ENCODE peak calls at places on chromosome 9, in four cellular contexts. L is HepG2, G is GM12878, Z is H1. T is an unnamed sample.

GRCh38 chr9:98867109-98867433 is 59.6 kb downstream of the GALNT12 start:
- DNase-seq in G (no peak), L (no peak), Z (no peak), T (no peak)

GRCh38 chr9:104836235-104836634 is 72.3 kb downstream of the NIPSNAP3B start:
- DNase-seq in L (no peak), G (no peak), Z (no peak), T (peak)

GRCh38 chr9:93654351-93654961 is 78.1 kb downstream of the PHF2 start:
- DNase-seq in Z (no peak), L (no peak), G (no peak), T (no peak)

GRCh38 chr9:116644099-116644688 is 42.9 kb upstream of the TRIM32 start:
- DNase-seq in Z (no peak), L (no peak), G (no peak), T (no peak)

GRCh38 chr9:69186841-69187611 is 12.9 kb downstream of the TJP2 start:
- DNase-seq in Z (no peak), L (no peak), G (no peak), T (no peak)

GRCh38 chr9:14031015-14031414 is 282.9 kb downstream of the NFIB start:
- DNase-seq in Z (no peak), L (no peak), G (no peak), T (no peak)

GRCh38 chr9:98907055-98907454 is 36.7 kb upstream of the COL15A1 start:
- DNase-seq in Z (peak), G (no peak), L (no peak), T (no peak)

GRCh38 chr9:89639367-89639795 is 34.6 kb downstream of the GADD45G start:
- DNase-seq in Z (no peak), L (no peak), G (no peak), T (no peak)

GRCh38 chr9:137415451-137415850 is 7.5 kb downstream of the EXD3 start:
- DNase-seq in G (no peak), Z (no peak), L (no peak), T (no peak)

GRCh38 chr9:70581214-70581966 is 166.9 kb upstream of the KLF9 start:
- DNase-seq in Z (no peak), G (no peak), L (no peak), T (no peak)

GRCh38 chr9:33161011-33161588 is 6.0 kb downstream of the B4GALT1 start:
- DNase-seq in L (no peak), Z (no peak), G (no peak), T (no peak)

GRCh38 chr9:107674937-107675277 is 185.3 kb upstream of the KLF4 start:
- DNase-seq in L (no peak), Z (no peak), G (no peak), T (no peak)

GRCh38 chr9:99239341-99240055 is 17.4 kb downstream of the SEC61B start:
- DNase-seq in Z (no peak), G (no peak), L (no peak), T (no peak)

GRCh38 chr9:91378695-91379127 is 17.0 kb upstream of the AUH start:
- DNase-seq in Z (no peak), L (no peak), G (no peak), T (no peak)

GRCh38 chr9:7300484-7300883 is 499.1 kb downstream of the DMAC1 start:
- DNase-seq in G (peak), L (no peak), Z (no peak), T (no peak)

GRCh38 chr9:70480405-70480980 is 66.0 kb upstream of the KLF9 start:
- DNase-seq in G (no peak), Z (no peak), L (no peak), T (no peak)

GRCh38 chr9:91253488-91253887 is 108.2 kb downstream of the AUH start:
- DNase-seq in G (no peak), L (peak), Z (no peak), T (no peak)

GRCh38 chr9:90991953-90992352 is 190.3 kb downstream of the SYK start:
- DNase-seq in Z (no peak), G (no peak), L (peak), T (no peak)

GRCh38 chr9:136858844-136859757 is 7.0 kb downstream of the MAMDC4 start:
- DNase-seq in G (no peak), L (no peak), Z (peak), T (no peak)

GRCh38 chr9:75483636-75484035 is 395.3 kb downstream of the OSTF1 start:
- DNase-seq in Z (no peak), L (no peak), G (no peak), T (no peak)

GRCh38 chr9:36559036-36559695 is 13.5 kb upstream of the MELK start:
- DNase-seq in Z (no peak), G (no peak), L (no peak), T (peak)

GRCh38 chr9:4327504-4328191 is 27.8 kb upstream of the GLIS3 start:
- DNase-seq in Z (peak), L (no peak), G (no peak), T (peak)

GRCh38 chr9:132162764-132163456 is 1.1 kb downstream of the NTNG2 start:
- DNase-seq in Z (no peak), G (no peak), L (no peak), T (no peak)

GRCh38 chr9:131739988-131740648 is at the start of gene RAPGEF1:
- DNase-seq in G (no peak), Z (peak), L (no peak), T (no peak)

GRCh38 chr9:11257992-11258391 is 645.2 kb upstream of the PTPRD start:
- DNase-seq in L (no peak), Z (no peak), G (no peak), T (no peak)

GRCh38 chr9:76395381-76395780 is 1.2 kb upstream of the RFK start:
- DNase-seq in G (no peak), Z (no peak), L (no peak), T (no peak)

GRCh38 chr9:97468658-97469448 is 32.6 kb upstream of the TMOD1 start:
- DNase-seq in Z (peak), L (peak), G (peak), T (peak)

GRCh38 chr9:128550770-128551651 is 1.4 kb upstream of the SPTAN1 start:
- DNase-seq in L (no peak), G (no peak), Z (peak), T (no peak)

GRCh38 chr9:78539904-78540303 is 243.0 kb downstream of the PSAT1 start:
- DNase-seq in L (no peak), G (no peak), Z (no peak), T (no peak)

GRCh38 chr9:137582286-137582860 is 3.6 kb upstream of the DPH7 start:
- DNase-seq in Z (peak), G (no peak), L (no peak), T (no peak)

GRCh38 chr9:19995619-19996018 is 206.8 kb upstream of the SLC24A2 start:
- DNase-seq in G (no peak), Z (no peak), L (no peak), T (no peak)

GRCh38 chr9:121770415-121771273 is 119.2 kb downstream of the DAB2IP start:
- DNase-seq in G (no peak), Z (no peak), L (no peak), T (no peak)

GRCh38 chr9:70398145-70398556 is 16.3 kb downstream of the KLF9 start:
- DNase-seq in L (no peak), G (peak), Z (no peak), T (no peak)

GRCh38 chr9:115107701-115108100 is 10.3 kb downstream of the TNC start:
- DNase-seq in Z (no peak), G (no peak), L (no peak), T (no peak)

GRCh38 chr9:72193478-72193881 is 44.2 kb downstream of the GDA start:
- DNase-seq in G (no peak), Z (no peak), L (no peak), T (no peak)

GRCh38 chr9:14415947-14416346 is 102.0 kb upstream of the NFIB start:
- DNase-seq in Z (no peak), L (no peak), G (no peak), T (no peak)

GRCh38 chr9:135132008-135132407 is 44.5 kb downstream of the OLFM1 start:
- DNase-seq in L (no peak), Z (no peak), G (no peak), T (no peak)

GRCh38 chr9:135136481-135136880 is 49.0 kb downstream of the OLFM1 start:
- DNase-seq in Z (no peak), G (no peak), L (no peak), T (no peak)

GRCh38 chr9:135135171-135135926 is 47.9 kb downstream of the OLFM1 start:
- DNase-seq in Z (no peak), G (no peak), L (no peak), T (no peak)

GRCh38 chr9:135135927-135136311 is 48.5 kb downstream of the OLFM1 start:
- DNase-seq in G (no peak), Z (no peak), L (no peak), T (no peak)

DNA sequence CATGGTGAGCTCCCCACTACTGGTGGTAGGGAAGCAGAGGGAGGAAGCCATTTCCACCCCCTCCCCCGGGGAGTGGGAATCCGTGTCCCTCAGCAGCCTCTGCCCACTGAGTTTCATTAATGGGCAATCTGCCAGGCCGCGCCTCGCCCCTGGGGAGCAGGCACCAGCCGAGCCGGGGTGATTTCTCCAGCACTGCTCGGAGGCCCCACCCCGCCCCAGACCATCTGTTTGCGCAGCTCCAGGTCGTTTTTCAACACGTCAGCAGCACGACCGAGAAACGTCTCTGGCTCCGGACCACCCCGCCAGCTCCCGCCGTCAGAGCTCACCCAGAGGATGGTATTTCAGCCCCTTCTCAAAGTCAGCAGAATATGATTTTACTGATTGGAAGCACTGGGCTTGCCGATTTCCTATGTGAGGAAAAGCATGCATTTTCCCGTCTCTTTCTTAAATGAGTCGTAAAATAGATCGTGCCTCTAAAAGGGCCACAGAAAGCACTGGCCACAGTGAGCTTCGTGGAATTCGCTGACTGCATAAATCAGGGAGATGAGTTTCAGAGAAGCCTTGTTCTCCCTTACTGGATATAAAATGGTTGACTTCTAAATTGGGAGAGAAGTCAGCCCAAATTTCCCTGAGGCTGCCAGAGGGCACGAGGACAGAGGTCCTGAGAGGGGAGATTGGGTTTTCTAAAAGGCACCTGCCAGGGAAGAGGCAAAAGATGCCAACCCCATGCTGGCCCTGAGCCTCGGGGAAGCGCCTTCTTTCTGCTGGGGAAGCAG is 47.0 kb downstream of the OLFM1 start:
- DNase-seq in L (no peak), Z (no peak), G (no peak), T (no peak)
- TF ChIP-seq YY1 in L (no peak), Z (no peak), G (no peak), T (no peak)

GRCh38 chr9:129981180-129981907 is 61.6 kb downstream of the FNBP1 start:
- DNase-seq in L (peak), G (no peak), Z (no peak), T (no peak)

GRCh38 chr9:129987941-129988340 is 55.0 kb downstream of the FNBP1 start:
- DNase-seq in L (no peak), Z (no peak), G (no peak), T (no peak)

GRCh38 chr9:129987047-129987446 is 55.9 kb downstream of the FNBP1 start:
- DNase-seq in L (no peak), G (no peak), Z (no peak), T (no peak)

GRCh38 chr9:129979346-129979745 is 63.6 kb downstream of the FNBP1 start:
- DNase-seq in L (no peak), G (no peak), Z (no peak), T (no peak)

GRCh38 chr9:129983891-129984290 is 59.1 kb downstream of the FNBP1 start:
- DNase-seq in Z (no peak), L (no peak), G (no peak), T (no peak)
- TF ChIP-seq YY1 in Z (no peak), L (no peak), G (no peak), T (no peak)

GRCh38 chr9:134776080-134776796 is 104.4 kb upstream of the FCN2 start:
- DNase-seq in L (no peak), G (no peak), Z (no peak), T (no peak)
- TF ChIP-seq YY1 in L (no peak), G (no peak), Z (no peak), T (no peak)

GRCh38 chr9:124782661-124783574 is 6.0 kb downstream of the OLFML2A start:
- DNase-seq in L (no peak), G (no peak), Z (peak), T (no peak)
- TF ChIP-seq YY1 in L (no peak), G (no peak), Z (no peak), T (no peak)

DNA sequence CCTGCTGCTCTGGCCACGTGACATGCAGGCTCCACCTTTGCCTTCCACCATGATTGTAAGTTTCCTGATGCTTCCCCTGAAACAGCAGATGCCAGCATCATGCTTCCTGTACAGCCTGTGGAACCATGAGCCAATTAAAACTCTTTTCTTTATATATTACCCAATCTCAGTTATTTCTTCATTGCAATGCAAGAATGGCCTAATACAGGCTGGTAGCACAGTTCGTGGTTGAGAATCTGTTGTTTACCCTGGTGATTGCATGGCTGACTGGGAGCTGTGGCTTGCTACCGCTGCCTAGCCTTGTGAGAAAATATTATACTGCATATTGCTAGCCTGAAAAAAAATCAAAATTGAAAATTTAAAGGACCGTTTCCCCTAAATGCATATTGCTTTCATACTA is 44.8 kb upstream of the PTPN3 start:
- DNase-seq in Z (no peak), G (no peak), L (no peak), T (no peak)
- TF ChIP-seq YY1 in Z (no peak), G (no peak), L (no peak), T (no peak)

GRCh38 chr9:31733166-31733565 is 651.3 kb upstream of the ACO1 start:
- DNase-seq in G (no peak), Z (no peak), L (no peak), T (no peak)
- TF ChIP-seq YY1 in G (no peak), Z (no peak), L (no peak), T (no peak)

GRCh38 chr9:95753762-95754465 is 121.6 kb upstream of the ERCC6L2 start:
- DNase-seq in L (no peak), Z (no peak), G (no peak), T (no peak)
- TF ChIP-seq YY1 in L (no peak), Z (no peak), G (no peak), T (no peak)

GRCh38 chr9:95570646-95571045 is 53.9 kb upstream of the PTCH1 start:
- DNase-seq in G (no peak), Z (no peak), L (no peak), T (no peak)
- TF ChIP-seq YY1 in G (no peak), Z (no peak), L (no peak), T (no peak)

T was measured in NT2/D1.